ENCODE peak calls at places on chromosome 4, in seven cellular contexts. C is T-helper 2 cell; I is activated naive CD8-positive, alpha-beta T cell treated with anti-CD3 and anti-CD28 coated beads for 36 hours; T is tibial artery; L is fibroblast of lung; Y is GM12891; D is H9. Q is an unnamed sample.
A peak's percentile ranks its signal among the peaks of the same experiment; 100 is the strongest.

GRCh38 chr4:67131224-67131623 is 414.1 kb downstream of the CENPC start:
- DNase-seq in C (peak; percentile 54), I (no peak), T (no peak), L (peak; percentile 27), Y (no peak), D (no peak), Q (no peak)

GRCh38 chr4:111066447-111066846 is 443.6 kb upstream of the PITX2 start:
- DNase-seq in C (no peak), I (no peak), T (no peak), L (peak; percentile 57), Y (no peak), D (no peak), Q (no peak)

GRCh38 chr4:74377714-74378113 is 12.8 kb downstream of the EREG start:
- DNase-seq in C (no peak), I (no peak), T (no peak), L (no peak), Y (no peak), D (no peak), Q (no peak)

GRCh38 chr4:189178125-189178746 is 762.4 kb upstream of the FRG1 start:
- DNase-seq in C (no peak), I (no peak), T (no peak), L (no peak), Y (no peak), D (peak; percentile 52), Q (no peak)

GRCh38 chr4:174107749-174108354 is 175.6 kb downstream of the FBXO8 start:
- DNase-seq in C (no peak), I (no peak), T (no peak), L (no peak), Y (no peak), D (peak; percentile 38), Q (no peak)

GRCh38 chr4:98794565-98795205 is 134.2 kb downstream of the EIF4E start:
- DNase-seq in C (peak; percentile 3), I (peak; percentile 26), T (no peak), L (peak; percentile 81), Y (no peak), D (peak; percentile 47), Q (no peak)

GRCh38 chr4:8410641-8411271 is 29.8 kb downstream of the ACOX3 start:
- DNase-seq in C (no peak), I (no peak), T (peak; percentile 77), L (peak; percentile 40), Y (no peak), D (peak; percentile 89), Q (no peak)

GRCh38 chr4:108559067-108559793 is 61.1 kb upstream of the RPL34 start:
- DNase-seq in C (no peak), I (no peak), T (no peak), L (no peak), Y (no peak), D (no peak), Q (no peak)

GRCh38 chr4:6971536-6972374 is 62.1 kb downstream of the TBC1D14 start:
- DNase-seq in C (no peak), I (no peak), T (no peak), L (no peak), Y (no peak), D (no peak), Q (no peak)

GRCh38 chr4:104976258-104976657 is 170.4 kb upstream of the TET2 start:
- DNase-seq in C (no peak), I (no peak), T (no peak), L (no peak), Y (no peak), D (no peak), Q (no peak)

GRCh38 chr4:39539026-39539690 is 11.9 kb upstream of the UGDH start:
- DNase-seq in C (no peak), I (no peak), T (no peak), L (no peak), Y (no peak), D (no peak), Q (no peak)

GRCh38 chr4:13088726-13089658 is 395.1 kb downstream of the RAB28 start:
- DNase-seq in C (no peak), I (no peak), T (no peak), L (peak; percentile 47), Y (no peak), D (no peak), Q (no peak)

GRCh38 chr4:186904104-186904503 is 180.4 kb upstream of the FAT1 start:
- DNase-seq in C (no peak), I (no peak), T (no peak), L (peak; percentile 90), Y (no peak), D (no peak), Q (no peak)

Q was measured in right lobe of liver.